ENCODE peak calls at places on chromosomes 4 and X, in four cellular contexts. F is naive thymus-derived CD4-positive, alpha-beta T cell; E is stimulated activated naive CD4-positive, alpha-beta T cell; T is K562. L is an unnamed sample.
A peak's percentile ranks its signal among the peaks of the same experiment; 100 is the strongest.

GRCh38 chrX:18640686-18641085 is 31.2 kb downstream of the RS1 start:
- DNase-seq in F (no peak), T (peak; percentile 1), E (no peak), L (no peak)

GRCh38 chrX:10574663-10575062 is 45.7 kb downstream of the MID1 start:
- DNase-seq in F (no peak), E (no peak), T (no peak), L (no peak)

GRCh38 chrX:153336128-153336894 is 2.4 kb downstream of the ZNF275 start:
- DNase-seq in T (no peak), F (no peak), E (no peak), L (no peak)

GRCh38 chrX:24647257-24648058 is at the start of gene PCYT1B:
- DNase-seq in F (peak; percentile 42), T (peak; percentile 63), E (peak; percentile 61), L (peak; percentile 81)

GRCh38 chr4:177484613-177485021 is 42.4 kb upstream of the AGA start:
- DNase-seq in E (no peak), T (no peak), F (no peak), L (no peak)

GRCh38 chrX:136961594-136962135 is 72.1 kb downstream of the GPR101 start:
- DNase-seq in T (peak; percentile 10), F (no peak), E (no peak), L (no peak)

GRCh38 chr4:181601118-181601517 is 642.1 kb upstream of the TENM3 start:
- DNase-seq in E (no peak), T (no peak), F (no peak), L (no peak)

GRCh38 chr4:122854444-122854843 is 27.8 kb downstream of the FGF2 start:
- DNase-seq in T (no peak), F (no peak), E (no peak), L (no peak)

GRCh38 chrX:44483965-44484606 is 58.6 kb downstream of the FUNDC1 start:
- DNase-seq in F (no peak), T (peak; percentile 70), E (no peak), L (no peak)

GRCh38 chr4:3613980-3614730 is 81.9 kb upstream of the LRPAP1 start:
- DNase-seq in T (no peak), E (no peak), F (no peak), L (no peak)

GRCh38 chr4:154622598-154622997 is 10.1 kb upstream of the FGG start:
- DNase-seq in F (no peak), T (peak; percentile 62), E (no peak), L (no peak)

GRCh38 chrX:16839852-16840460 is 30.2 kb downstream of the RBBP7 start:
- DNase-seq in F (no peak), T (peak; percentile 29), E (no peak), L (no peak)

GRCh38 chr4:151142758-151143157 is 43.3 kb downstream of the RPS3A start:
- DNase-seq in T (no peak), F (no peak), E (no peak), L (no peak)

GRCh38 chrX:7316280-7316679 is 168.3 kb upstream of the PUDP start:
- DNase-seq in E (no peak), F (no peak), T (no peak), L (no peak)

GRCh38 chrX:19728915-19729314 is 158.5 kb downstream of the SH3KBP1 start:
- DNase-seq in F (no peak), T (no peak), E (no peak), L (no peak)

GRCh38 chrX:122703762-122704161 is 480.3 kb upstream of the GRIA3 start:
- DNase-seq in E (no peak), F (no peak), T (no peak), L (no peak)

GRCh38 chr4:52638717-52639116 is 20.4 kb downstream of the USP46 start:
- DNase-seq in T (no peak), E (no peak), F (no peak), L (no peak)

GRCh38 chrX:108090474-108091265 is 672 bp downstream of the PSMD10 start:
- DNase-seq in T (peak; percentile 17), F (no peak), E (no peak), L (no peak)

GRCh38 chrX:71870337-71871098 is 40.1 kb upstream of the NHSL2 start:
- DNase-seq in E (no peak), T (peak; percentile 26), F (no peak), L (no peak)

GRCh38 chrX:123818243-123818642 is 41.6 kb upstream of the XIAP start:
- DNase-seq in F (no peak), E (no peak), T (no peak), L (no peak)

GRCh38 chrX:86148024-86148511 is at the start of gene DACH2:
- DNase-seq in E (peak; percentile 26), T (peak; percentile 5), F (peak; percentile 27), L (peak; percentile 84)

GRCh38 chr4:168321006-168321405 is 2.5 kb upstream of the DDX60 start:
- DNase-seq in E (no peak), T (no peak), F (no peak), L (no peak)

GRCh38 chr4:183838987-183839712 is 66.0 kb upstream of the STOX2 start:
- DNase-seq in E (no peak), T (peak; percentile 6), F (no peak), L (no peak)

GRCh38 chrX:26262121-26262523 is 46.2 kb downstream of the MAGEB5 start:
- DNase-seq in E (no peak), F (no peak), T (no peak), L (no peak)

L was measured in ascending aorta.